ENCODE peak calls at places on chromosomes 2 and 18, in five cellular contexts. P is cardiac muscle cell, L is foreskin keratinocyte, W is MCF 10A, H is HFFc6. F is an unnamed sample.

GRCh38 chr2:200905618-200906296 is 16.6 kb downstream of the NIF3L1 start:
- DNase-seq in P (peak), L (no peak), W (peak), H (peak), F (peak)

GRCh38 chr2:231359948-231360347 is 35.6 kb upstream of the B3GNT7 start:
- DNase-seq in P (no peak), L (no peak), W (no peak), H (no peak), F (peak)

GRCh38 chr2:227125506-227125905 is 38.5 kb downstream of the COL4A4 start:
- DNase-seq in P (no peak), L (no peak), W (no peak), H (no peak), F (peak)

GRCh38 chr2:232372231-232373208 is 6.0 kb upstream of the ALPP start:
- DNase-seq in P (peak), L (no peak), W (peak), H (peak), F (no peak)

GRCh38 chr2:68487773-68488355 is 20.5 kb downstream of the APLF start:
- DNase-seq in P (peak), L (no peak), W (peak), H (peak), F (no peak)

GRCh38 chr2:188628989-188629889 is 337.6 kb downstream of the GULP1 start:
- DNase-seq in P (peak), L (peak), W (peak), H (peak), F (no peak)

GRCh38 chr2:3256655-3257054 is 121.0 kb downstream of the EIPR1 start:
- DNase-seq in P (no peak), L (no peak), W (no peak), H (no peak), F (no peak)

GRCh38 chr18:40962784-40963183 is 992.2 kb upstream of the PIK3C3 start:
- DNase-seq in P (no peak), L (peak), W (peak), H (no peak), F (no peak)

GRCh38 chr2:51697095-51697494 is 665.2 kb upstream of the NRXN1 start:
- DNase-seq in P (no peak), L (no peak), W (no peak), H (no peak), F (no peak)

GRCh38 chr2:39513641-39514094 is 76.6 kb upstream of the MAP4K3 start:
- DNase-seq in P (peak), L (peak), W (peak), H (peak), F (peak)

GRCh38 chr2:96923810-96924774 is 54.2 kb upstream of the SEMA4C start:
- DNase-seq in P (no peak), L (no peak), W (no peak), H (no peak), F (no peak)

GRCh38 chr2:131535526-131535925 is 7.8 kb downstream of the CCDC74A start:
- DNase-seq in P (no peak), L (no peak), W (no peak), H (no peak), F (no peak)

GRCh38 chr2:109208071-109208950 is 79.3 kb downstream of the SH3RF3 start:
- DNase-seq in P (no peak), L (no peak), W (peak), H (peak), F (no peak)

GRCh38 chr2:136714452-136714951 is 50.8 kb upstream of the THSD7B start:
- DNase-seq in P (no peak), L (no peak), W (no peak), H (no peak), F (no peak)

GRCh38 chr2:164574931-164575330 is 46.4 kb downstream of the GRB14 start:
- DNase-seq in P (no peak), L (no peak), W (no peak), H (no peak), F (no peak)

GRCh38 chr18:32373995-32374394 is 96.7 kb downstream of the GAREM1 start:
- DNase-seq in P (peak), L (no peak), W (peak), H (no peak), F (no peak)

GRCh38 chr18:55252053-55252675 is 292.9 kb upstream of the CCDC68 start:
- DNase-seq in P (peak), L (no peak), W (no peak), H (no peak), F (no peak)

GRCh38 chr2:232522014-232522854 is 2.0 kb downstream of the PRSS56 start:
- DNase-seq in P (peak), L (no peak), W (peak), H (no peak), F (peak)

GRCh38 chr2:126839711-126840110 is 59.0 kb upstream of the TEX51 start:
- DNase-seq in P (peak), L (no peak), W (peak), H (no peak), F (no peak)

GRCh38 chr2:233413529-233414272 is 59.4 kb downstream of the DGKD start:
- DNase-seq in P (peak), L (peak), W (peak), H (peak), F (no peak)

GRCh38 chr2:161101406-161101805 is 58.8 kb upstream of the TANK start:
- DNase-seq in P (no peak), L (no peak), W (no peak), H (no peak), F (no peak)

GRCh38 chr2:230218411-230218810 is 1.4 kb downstream of the SP110 start:
- DNase-seq in P (no peak), L (no peak), W (no peak), H (no peak), F (no peak)

GRCh38 chr18:36396190-36396589 is 98.7 kb downstream of the FHOD3 start:
- DNase-seq in P (no peak), L (no peak), W (no peak), H (no peak), F (no peak)

GRCh38 chr2:47227532-47228166 is 72.5 kb upstream of the STPG4 start:
- DNase-seq in P (no peak), L (no peak), W (no peak), H (no peak), F (peak)

GRCh38 chr2:40457846-40458245 is 6.0 kb upstream of the SLC8A1 start:
- DNase-seq in P (peak), L (no peak), W (peak), H (peak), F (no peak)

GRCh38 chr2:10006248-10007147 is 36.9 kb upstream of the KLF11 start:
- DNase-seq in P (no peak), L (no peak), W (no peak), H (peak), F (no peak)

GRCh38 chr2:240287011-240287410 is 146.6 kb upstream of the OTOS start:
- DNase-seq in P (no peak), L (no peak), W (no peak), H (no peak), F (no peak)

GRCh38 chr2:156435392-156435724 is 821 bp upstream of the GPD2 start:
- DNase-seq in P (no peak), L (no peak), W (no peak), H (no peak), F (no peak)

GRCh38 chr2:207836526-207837133 is 66.9 kb upstream of the FZD5 start:
- DNase-seq in P (peak), L (no peak), W (no peak), H (no peak), F (no peak)

GRCh38 chr18:13246591-13246990 is 28.0 kb downstream of the LDLRAD4 start:
- DNase-seq in P (no peak), L (no peak), W (no peak), H (no peak), F (no peak)

GRCh38 chr2:11093467-11093866 is 61.8 kb upstream of the SLC66A3 start:
- DNase-seq in P (no peak), L (no peak), W (no peak), H (no peak), F (no peak)

GRCh38 chr18:76274470-76275289 is 220.4 kb downstream of the ZNF516 start:
- DNase-seq in P (no peak), L (no peak), W (no peak), H (no peak), F (peak)

GRCh38 chr2:73035899-73036778 is 35.4 kb downstream of the SFXN5 start:
- DNase-seq in P (no peak), L (no peak), W (no peak), H (no peak), F (no peak)
- TF ChIP-seq CTCF in P (no peak), L (peak), W (no peak), H (peak), F (no peak)

GRCh38 chr2:237790353-237790752 is 8.2 kb upstream of the RBM44 start:
- DNase-seq in P (peak), L (no peak), W (no peak), H (peak), F (no peak)

GRCh38 chr2:237786936-237787335 is 11.6 kb upstream of the RBM44 start:
- DNase-seq in P (peak), L (no peak), W (no peak), H (no peak), F (no peak)

GRCh38 chr2:237797253-237797652 is 1.3 kb upstream of the RBM44 start:
- DNase-seq in P (no peak), L (no peak), W (no peak), H (no peak), F (no peak)

GRCh38 chr2:237791977-237792727 is 6.4 kb upstream of the RBM44 start:
- DNase-seq in P (peak), L (peak), W (peak), H (peak), F (no peak)
- TF ChIP-seq CTCF in P (peak), L (peak), W (no peak), H (peak), F (no peak)

GRCh38 chr2:165902929-165903328 is 50.6 kb downstream of the TTC21B start:
- DNase-seq in P (peak), L (no peak), W (peak), H (peak), F (no peak)
- TF ChIP-seq CTCF in P (peak), L (peak), W (no peak), H (peak), F (no peak)

DNA sequence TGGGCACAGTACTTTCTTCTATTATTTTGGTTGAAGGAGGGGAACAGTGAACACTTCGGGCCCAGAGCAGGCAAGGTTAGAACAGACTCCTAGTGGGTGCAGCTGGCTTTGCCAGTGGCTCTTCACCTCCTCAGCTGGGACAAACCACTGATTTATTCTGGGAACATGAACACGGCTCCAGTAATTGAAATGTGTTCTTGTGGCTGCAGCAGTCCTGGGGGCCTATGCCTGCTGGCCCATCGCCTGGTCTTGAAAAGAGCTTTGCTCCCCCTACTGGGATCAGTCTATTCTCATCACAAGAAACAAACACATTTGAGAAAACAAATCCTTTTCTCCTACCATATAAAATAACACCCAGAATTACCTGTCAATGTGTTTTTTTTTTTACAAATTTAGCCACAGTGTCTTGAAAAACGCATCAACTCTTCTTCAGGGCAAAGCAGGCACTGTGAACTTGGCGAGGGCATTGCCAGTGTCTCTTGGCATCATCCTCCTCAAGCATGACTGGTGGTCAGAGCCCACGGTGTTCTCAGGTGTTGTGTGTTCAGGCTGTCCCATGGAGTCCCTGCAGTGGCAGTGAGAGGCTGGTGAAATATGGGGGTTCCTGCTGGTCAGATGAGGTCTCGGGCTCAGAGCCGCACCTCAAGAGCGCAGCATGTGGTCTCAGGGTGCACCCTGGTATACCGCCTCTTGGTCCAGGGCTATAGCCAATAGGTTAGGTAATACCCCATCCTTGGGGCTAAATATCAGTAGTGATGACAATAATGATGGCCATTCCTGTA is 51.3 kb downstream of the RNF144A start:
- DNase-seq in P (peak), L (no peak), W (no peak), H (no peak), F (no peak)
- TF ChIP-seq CTCF in P (peak), L (no peak), W (no peak), H (no peak), F (no peak)

GRCh38 chr2:206718296-206718695 is at the start of gene DYTN:
- DNase-seq in P (no peak), L (no peak), W (no peak), H (no peak), F (no peak)
- TF ChIP-seq CTCF in P (no peak), L (no peak), W (no peak), H (no peak), F (no peak)

GRCh38 chr2:120512321-120512710 is 166.4 kb downstream of the INHBB start:
- DNase-seq in P (no peak), L (no peak), W (no peak), H (no peak), F (no peak)
- TF ChIP-seq CTCF in P (no peak), L (no peak), W (no peak), H (peak), F (no peak)

F was measured in glutamatergic neuron.